ENCODE peak calls at places on chromosomes 4 and X, in four cellular contexts. C is GM23338, Y is H9, T is GM23248. M is an unnamed sample.

GRCh38 chr4:20305976-20306375 is 54.3 kb downstream of the SLIT2 start:
- DNase-seq in C (peak; percentile 32), Y (no peak), T (peak; percentile 52), M (no peak)

GRCh38 chrX:44872319-44872816 is 620 bp upstream of the KDM6A start:
- DNase-seq in C (peak; percentile 41), Y (no peak), T (peak; percentile 59), M (peak; percentile 90)

GRCh38 chr4:107647591-107647990 is 72.4 kb downstream of the PAPSS1 start:
- DNase-seq in C (no peak), Y (no peak), T (no peak), M (no peak)

GRCh38 chr4:4866833-4867744 is 7.6 kb downstream of the MSX1 start:
- DNase-seq in C (peak; percentile 88), Y (peak; percentile 79), T (no peak), M (no peak)

GRCh38 chrX:123084797-123085196 is 99.3 kb upstream of the GRIA3 start:
- DNase-seq in C (no peak), Y (no peak), T (peak; percentile 84), M (no peak)

GRCh38 chr4:3491681-3492405 is 28.7 kb downstream of the DOK7 start:
- DNase-seq in C (no peak), Y (no peak), T (peak; percentile 67), M (peak; percentile 96)

GRCh38 chr4:174714393-174715211 is 114.4 kb downstream of the GLRA3 start:
- DNase-seq in C (peak; percentile 79), Y (peak; percentile 39), T (peak; percentile 63), M (peak; percentile 54)

GRCh38 chr4:27318740-27319139 is 458.1 kb downstream of the STIM2 start:
- DNase-seq in C (peak; percentile 64), Y (peak; percentile 80), T (peak; percentile 52), M (peak; percentile 65)

GRCh38 chr4:53734584-53735363 is 143.5 kb upstream of the LNX1 start:
- DNase-seq in C (no peak), Y (no peak), T (peak; percentile 89), M (peak; percentile 5)

GRCh38 chr4:156779046-156779445 is 192.6 kb downstream of the PDGFC start:
- DNase-seq in C (no peak), Y (no peak), T (peak; percentile 71), M (no peak)
- H3K79me2 ChIP-seq in C (no peaks in the 10 kb centered on the region), Y (no peaks in the 10 kb centered on the region), T (peaks cover 36% of the 10 kb centered on the region), M (peaks cover 56% of the 10 kb centered on the region)

GRCh38 chrX:43702660-43703059 is 46.6 kb downstream of the MAOA start:
- DNase-seq in C (no peak), Y (no peak), T (no peak), M (no peak)
- H3K4me1 ChIP-seq in C (no peaks in the 10 kb centered on the region), Y (no peaks in the 10 kb centered on the region), T (peaks cover 4% of the 10 kb centered on the region), M (no peaks in the 10 kb centered on the region)

GRCh38 chr4:105153749-105154148 is 7.1 kb downstream of the TET2 start:
- DNase-seq in C (no peak), Y (no peak), T (no peak), M (no peak)

GRCh38 chr4:105147226-105148151 is 813 bp downstream of the TET2 start:
- DNase-seq in C (peak; percentile 74), Y (peak; percentile 69), T (peak; percentile 59), M (peak; percentile 81)

GRCh38 chr4:105149771-105150170 is 3.1 kb downstream of the TET2 start:
- DNase-seq in C (no peak), Y (no peak), T (no peak), M (no peak)

GRCh38 chr4:105146286-105147219 is at the start of gene TET2:
- DNase-seq in C (peak; percentile 70), Y (peak; percentile 63), T (peak; percentile 91), M (peak; percentile 94)

GRCh38 chr4:105150511-105150910 is 3.8 kb downstream of the TET2 start:
- DNase-seq in C (no peak), Y (no peak), T (no peak), M (no peak)
- H3K4me2 ChIP-seq in C (no peak overlapping the region), Y (no peak overlapping the region), T (no peak overlapping the region), M (no peak overlapping the region)

DNA sequence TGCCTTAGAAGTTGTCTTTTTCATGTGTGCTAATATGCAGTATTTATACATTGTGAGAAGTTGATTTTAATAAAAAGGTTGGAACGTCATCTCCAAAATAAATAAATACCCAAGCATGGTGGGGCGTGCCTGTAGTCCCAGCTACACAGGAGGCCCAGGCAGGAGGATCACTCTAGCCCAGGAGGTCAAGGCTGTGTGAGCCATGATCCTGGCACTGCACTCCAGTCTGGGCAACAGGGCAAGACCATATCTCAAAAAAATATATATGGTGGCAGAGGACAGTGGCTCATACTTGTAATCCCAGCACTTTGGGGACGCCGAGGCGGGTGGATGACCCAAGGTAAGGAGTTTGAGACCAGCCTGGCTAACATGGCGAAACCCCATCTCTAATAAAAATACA is 6.4 kb downstream of the SLBP start:
- DNase-seq in C (no peak), Y (no peak), T (no peak), M (no peak)
- H3K79me2 ChIP-seq in C (peaks cover 89% of the 10 kb centered on the region), Y (peaks cover 11% of the 10 kb centered on the region), T (peaks cover 98% of the 10 kb centered on the region), M (peaks cover 92% of the 10 kb centered on the region)

DNA sequence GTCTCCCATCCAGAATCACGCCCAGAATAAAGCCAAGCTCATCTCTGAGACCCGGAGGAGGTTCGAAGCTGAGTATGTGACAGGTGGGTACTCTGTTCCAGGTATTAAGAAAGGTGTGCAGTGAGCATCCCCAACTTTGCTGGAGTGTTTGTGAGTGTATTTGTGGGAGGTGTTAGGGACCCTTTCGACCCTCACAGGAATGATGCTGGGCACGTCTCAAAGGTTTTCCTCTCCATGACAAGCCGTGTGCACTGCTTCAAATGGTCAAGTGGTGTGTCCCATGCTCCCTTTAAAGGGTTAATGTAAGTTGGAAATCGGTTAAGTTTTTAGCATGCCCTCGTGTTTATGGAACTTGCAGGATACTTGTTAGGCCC is 442 bp downstream of the MOSPD2 start:
- DNase-seq in C (no peak), Y (no peak), T (no peak), M (no peak)
- H3K4me1 ChIP-seq in C (peaks cover 3% of the 10 kb centered on the region), Y (no peaks in the 10 kb centered on the region), T (no peaks in the 10 kb centered on the region), M (peaks cover 6% of the 10 kb centered on the region)

DNA sequence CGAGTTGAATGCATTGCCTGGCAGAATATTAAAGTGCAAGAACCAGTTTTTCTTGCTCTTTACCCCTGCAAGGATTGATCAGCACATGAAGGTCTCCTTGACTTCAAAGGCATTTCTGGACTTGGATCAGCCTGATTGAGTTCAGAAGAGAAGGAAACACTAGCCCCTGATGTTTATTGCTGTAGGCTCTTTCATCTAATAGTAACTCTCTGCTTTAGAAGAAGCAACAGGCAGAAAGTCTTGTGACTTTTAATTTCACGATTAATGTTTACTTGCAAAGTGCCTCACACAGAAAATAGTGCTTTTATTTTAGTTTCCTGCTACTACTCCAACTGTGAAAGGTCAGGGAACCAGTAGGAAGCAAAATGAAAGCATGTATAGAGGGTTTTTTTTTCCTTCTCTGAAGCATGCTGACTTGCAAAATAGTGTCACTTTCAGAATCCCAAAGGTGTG is 69.1 kb downstream of the PCDH7 start:
- DNase-seq in C (peak; percentile 19), Y (no peak), T (no peak), M (no peak)
- H3K4me2 ChIP-seq in C (peak overlapping the region; percentile 5), Y (no peak overlapping the region), T (no peak overlapping the region), M (no peak overlapping the region)

M was measured in osteoblast.